ENCODE peak calls at places on chromosomes 11 and 22, in four cellular contexts. I is EL; Y is stimulated activated CD4-positive, alpha-beta T cell treated with anti-CD3 and anti-CD28 coated beads, Interleukin-4, amount 100 ng/mL, for 48 hours; W is iris pigment epithelial cell. O is an unnamed sample.

GRCh38 chr22:32897400-32897799 is 95.9 kb downstream of the TIMP3 start:
- DNase-seq in W (peak), Y (no peak), I (peak), O (no peak)

GRCh38 chr11:64844330-64845124 is at the start of gene CDC42BPG:
- DNase-seq in W (peak), Y (peak), I (peak), O (peak)

GRCh38 chr11:20360650-20361049 is 2.9 kb upstream of the HTATIP2 start:
- DNase-seq in Y (no peak), W (peak), I (peak), O (peak)

GRCh38 chr22:20885557-20886323 is 26.9 kb downstream of the SNAP29 start:
- DNase-seq in I (peak), W (peak), Y (peak), O (peak)

GRCh38 chr11:128632151-128632791 is 44.9 kb upstream of the ETS1 start:
- DNase-seq in I (peak), W (peak), Y (no peak), O (peak)

GRCh38 chr11:103364687-103365086 is 255.5 kb downstream of the DYNC2H1 start:
- DNase-seq in W (peak), I (no peak), Y (no peak), O (no peak)

GRCh38 chr11:92839450-92839849 is 130.0 kb upstream of the MTNR1B start:
- DNase-seq in I (no peak), W (no peak), Y (no peak), O (no peak)

GRCh38 chr11:84465040-84465439 is 1162.1 kb downstream of the DLG2 start:
- DNase-seq in Y (no peak), W (peak), I (no peak), O (no peak)

GRCh38 chr22:23402275-23403151 is 177.6 kb downstream of the IGLL1 start:
- DNase-seq in Y (peak), W (peak), I (peak), O (peak)

GRCh38 chr11:8610532-8611116 is 16.6 kb upstream of the STK33 start:
- DNase-seq in W (no peak), Y (peak), I (no peak), O (no peak)

GRCh38 chr11:108559340-108559739 is 34.2 kb downstream of the EXPH5 start:
- DNase-seq in Y (no peak), W (peak), I (peak), O (no peak)

GRCh38 chr22:20981787-20982562 is at the start of gene LZTR1:
- DNase-seq in I (peak), Y (peak), W (peak), O (peak)

GRCh38 chr11:5564259-5565019 is 16.1 kb upstream of the OR52H1 start:
- DNase-seq in Y (no peak), I (no peak), W (peak), O (no peak)

GRCh38 chr11:63573881-63574855 is 11.0 kb upstream of the PLAAT2 start:
- DNase-seq in I (peak), W (peak), Y (no peak), O (peak)

GRCh38 chr22:34966980-34967379 is 99.0 kb upstream of the ISX start:
- DNase-seq in I (peak), Y (no peak), W (peak), O (no peak)

GRCh38 chr11:35621620-35622019 is 3.4 kb downstream of the FJX1 start:
- DNase-seq in W (peak), Y (no peak), I (peak), O (no peak)

GRCh38 chr11:61783717-61784505 is 8.5 kb downstream of the TMEM258 start:
- DNase-seq in Y (no peak), I (peak), W (peak), O (no peak)

GRCh38 chr11:27234043-27234668 is 128.9 kb downstream of the CCDC34 start:
- DNase-seq in I (peak), W (peak), Y (no peak), O (peak)

GRCh38 chr11:104051806-104052205 is 15.4 kb downstream of the DDI1 start:
- DNase-seq in I (no peak), Y (no peak), W (no peak), O (no peak)

GRCh38 chr11:61513143-61513740 is 4.7 kb downstream of the LRRC10B start:
- DNase-seq in Y (no peak), I (no peak), W (no peak), O (no peak)

GRCh38 chr11:30206249-30206996 is 24.4 kb upstream of the FSHB start:
- DNase-seq in I (no peak), W (no peak), Y (no peak), O (no peak)

GRCh38 chr11:31863170-31863929 is 52.2 kb upstream of the PAX6 start:
- DNase-seq in Y (no peak), I (no peak), W (no peak), O (no peak)

GRCh38 chr22:37249946-37250345 is 5.9 kb upstream of the RAC2 start:
- DNase-seq in W (no peak), I (no peak), Y (no peak), O (no peak)

GRCh38 chr11:63565728-63566127 is 2.5 kb upstream of the PLAAT2 start:
- DNase-seq in Y (no peak), W (no peak), I (no peak), O (no peak)

GRCh38 chr22:49658902-49659280 is 168.8 kb downstream of the BRD1 start:
- DNase-seq in I (no peak), W (no peak), Y (no peak), O (no peak)

GRCh38 chr11:92453055-92453454 is 228.4 kb downstream of the FAT3 start:
- DNase-seq in Y (no peak), W (peak), I (peak), O (no peak)

GRCh38 chr11:66851698-66852465 is 5.0 kb upstream of the LRFN4 start:
- DNase-seq in I (no peak), Y (no peak), W (no peak), O (no peak)

GRCh38 chr11:86101493-86101892 is 32.6 kb upstream of the PICALM start:
- DNase-seq in Y (no peak), W (peak), I (peak), O (no peak)

O was measured in B cell.